ENCODE peak calls at places on chromosome 15, in nine cellular contexts. S, G, O, H, F, E, W, Y and K are unnamed samples.

GRCh38 chr15:39856357-39856756 is 63.7 kb downstream of the GPR176 start:
- DNase-seq in S (no peak), G (no peak), O (no peak), H (no peak), F (no peak), E (no peak), W (no peak), Y (no peak), K (no peak)

GRCh38 chr15:81480645-81481053 is 106.6 kb upstream of the TMC3 start:
- DNase-seq in S (peak; percentile 64), G (no peak), O (no peak), H (no peak), F (peak; percentile 56), E (no peak), W (no peak), Y (peak; percentile 35), K (peak; percentile 20)

GRCh38 chr15:98127612-98128011 is 167.1 kb downstream of the ARRDC4 start:
- DNase-seq in S (no peak), G (no peak), O (no peak), H (no peak), F (no peak), E (no peak), W (no peak), Y (no peak), K (no peak)

GRCh38 chr15:46636220-46636619 is 1001.4 kb downstream of the SQOR start:
- DNase-seq in S (no peak), G (no peak), O (no peak), H (no peak), F (no peak), E (no peak), W (no peak), Y (no peak), K (no peak)

GRCh38 chr15:51255533-51255932 is 82.9 kb downstream of the CYP19A1 start:
- DNase-seq in S (no peak), G (no peak), O (no peak), H (no peak), F (no peak), E (no peak), W (no peak), Y (no peak), K (no peak)

GRCh38 chr15:67548862-67549651 is 6.6 kb downstream of the MAP2K5 start:
- DNase-seq in S (peak; percentile 49), G (peak; percentile 74), O (no peak), H (no peak), F (no peak), E (no peak), W (no peak), Y (no peak), K (no peak)

GRCh38 chr15:38650936-38651327 is 86.3 kb upstream of the RASGRP1 start:
- DNase-seq in S (no peak), G (no peak), O (no peak), H (no peak), F (no peak), E (no peak), W (no peak), Y (no peak), K (no peak)

GRCh38 chr15:41794081-41794480 is 19.8 kb downstream of the MAPKBP1 start:
- DNase-seq in S (no peak), G (no peak), O (no peak), H (no peak), F (peak; percentile 90), E (no peak), W (no peak), Y (peak; percentile 77), K (no peak)

GRCh38 chr15:93314245-93314644 is 225.2 kb upstream of the RGMA start:
- DNase-seq in S (no peak), G (no peak), O (no peak), H (no peak), F (no peak), E (no peak), W (no peak), Y (no peak), K (no peak)

GRCh38 chr15:78035319-78035718 is 42.2 kb downstream of the TBC1D2B start:
- DNase-seq in S (no peak), G (no peak), O (peak; percentile 85), H (no peak), F (no peak), E (no peak), W (peak; percentile 30), Y (no peak), K (no peak)

DNA sequence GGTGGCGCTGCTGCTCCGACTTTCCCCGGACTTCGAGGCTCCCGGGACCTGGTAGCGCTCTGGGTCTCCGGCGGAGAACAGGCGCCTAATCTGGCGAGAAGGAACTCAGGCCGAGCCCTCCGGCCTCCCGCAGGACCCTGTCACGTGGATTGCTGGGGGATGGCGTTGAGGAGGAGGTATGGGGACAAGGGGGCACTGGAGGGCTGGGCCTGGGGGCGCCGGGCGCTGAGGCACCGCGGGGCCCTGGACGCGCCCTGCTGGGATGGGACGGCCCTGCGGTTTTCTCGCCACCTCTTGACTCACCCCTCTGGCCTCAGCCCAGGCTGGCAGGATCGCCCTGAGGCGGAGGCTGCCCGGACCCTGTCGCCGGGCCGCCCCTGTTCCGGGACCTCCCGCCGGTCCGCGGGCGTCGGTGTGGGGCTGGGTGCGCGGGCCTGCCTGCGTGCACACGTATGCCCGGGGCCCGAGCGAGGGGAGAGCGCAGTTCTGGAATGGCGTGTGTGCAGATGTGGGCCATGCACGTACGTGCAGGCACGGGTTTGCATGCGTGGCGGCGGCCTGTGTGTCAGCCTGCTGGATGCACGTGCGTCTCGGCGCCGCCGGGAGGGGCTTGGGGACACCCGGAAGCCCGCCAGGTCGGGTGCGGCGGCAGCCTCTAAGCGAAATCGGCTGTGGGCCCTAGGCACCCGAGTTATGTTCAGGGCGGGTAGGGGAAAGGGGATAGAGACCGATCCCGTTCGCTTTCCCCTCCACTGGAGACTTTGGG is 752 bp downstream of the C15orf39 start:
- DNase-seq in S (peak; percentile 59), G (peak; percentile 90), O (peak; percentile 97), H (peak; percentile 81), F (peak; percentile 80), E (peak; percentile 80), W (peak; percentile 79), Y (no peak), K (peak; percentile 77)
- TF ChIP-seq CTCF in S (no peak), G (no peak), O (peak; percentile 28), H (no peak), F (peak; percentile 76), E (peak; percentile 53), W (peak; percentile 71), Y (no peak), K (no peak)

GRCh38 chr15:86040360-86041095 is 39.1 kb upstream of the AGBL1 start:
- DNase-seq in S (no peak), G (no peak), O (no peak), H (no peak), F (no peak), E (no peak), W (no peak), Y (no peak), K (no peak)
- TF ChIP-seq CTCF in S (no peak), G (no peak), O (no peak), H (peak; percentile 20), F (no peak), E (no peak), W (no peak), Y (no peak), K (no peak)

GRCh38 chr15:35771878-35772442 is 226.0 kb upstream of the DPH6 start:
- DNase-seq in S (no peak), G (no peak), O (no peak), H (no peak), F (no peak), E (no peak), W (no peak), Y (no peak), K (no peak)
- TF ChIP-seq CTCF in S (no peak), G (no peak), O (no peak), H (no peak), F (no peak), E (no peak), W (no peak), Y (no peak), K (no peak)

GRCh38 chr15:60079210-60079609 is 75.1 kb downstream of the FOXB1 start:
- DNase-seq in S (no peak), G (no peak), O (no peak), H (no peak), F (no peak), E (no peak), W (no peak), Y (no peak), K (no peak)
- TF ChIP-seq CTCF in S (peak; percentile 60), G (peak; percentile 15), O (no peak), H (no peak), F (peak; percentile 42), E (peak; percentile 14), W (no peak), Y (peak; percentile 18), K (no peak)

GRCh38 chr15:85005744-85006143 is 24.1 kb downstream of the PDE8A start:
- DNase-seq in S (no peak), G (no peak), O (no peak), H (no peak), F (no peak), E (no peak), W (no peak), Y (no peak), K (no peak)

GRCh38 chr15:85007741-85008140 is 26.1 kb downstream of the PDE8A start:
- DNase-seq in S (no peak), G (no peak), O (no peak), H (no peak), F (no peak), E (no peak), W (no peak), Y (no peak), K (no peak)

GRCh38 chr15:85005319-85005718 is 23.7 kb downstream of the PDE8A start:
- DNase-seq in S (no peak), G (no peak), O (no peak), H (no peak), F (no peak), E (no peak), W (no peak), Y (no peak), K (no peak)

GRCh38 chr15:85006201-85006600 is 24.5 kb downstream of the PDE8A start:
- DNase-seq in S (no peak), G (no peak), O (no peak), H (no peak), F (no peak), E (no peak), W (no peak), Y (no peak), K (no peak)

GRCh38 chr15:85006655-85007054 is 25.0 kb downstream of the PDE8A start:
- DNase-seq in S (no peak), G (no peak), O (no peak), H (no peak), F (no peak), E (no peak), W (no peak), Y (no peak), K (no peak)
- TF ChIP-seq CTCF in S (no peak), G (no peak), O (no peak), H (no peak), F (no peak), E (no peak), W (no peak), Y (no peak), K (no peak)

GRCh38 chr15:89125038-89125826 is 37.0 kb downstream of the ABHD2 start:
- DNase-seq in S (no peak), G (no peak), O (no peak), H (no peak), F (no peak), E (no peak), W (no peak), Y (no peak), K (no peak)
- TF ChIP-seq CTCF in S (no peak), G (no peak), O (no peak), H (no peak), F (no peak), E (no peak), W (no peak), Y (no peak), K (no peak)